ENCODE peak calls at places on chromosome 2, in five cellular contexts. One of them, this sample, is unnamed.

GRCh38 chr2:126449677-126450076 is 206.3 kb upstream of the GYPC start:
- DNase-seq in astrocyte: no peak
- DNase-seq in heart left ventricle: no peak
- DNase-seq in foreskin fibroblast: no peak
- DNase-seq in neural progenitor cell: no peak
- DNase-seq in this sample: peak; percentile 32

GRCh38 chr2:23563673-23564617 is 179.0 kb downstream of the KLHL29 start:
- DNase-seq in astrocyte: peak; percentile 39
- DNase-seq in heart left ventricle: peak; percentile 79
- DNase-seq in foreskin fibroblast: peak; percentile 97
- DNase-seq in neural progenitor cell: peak; percentile 67
- DNase-seq in this sample: no peak

GRCh38 chr2:166972002-166972401 is 83.7 kb downstream of the XIRP2 start:
- DNase-seq in astrocyte: no peak
- DNase-seq in heart left ventricle: no peak
- DNase-seq in foreskin fibroblast: no peak
- DNase-seq in neural progenitor cell: no peak
- DNase-seq in this sample: no peak

GRCh38 chr2:177260398-177260797 is 4.1 kb downstream of the NFE2L2 start:
- DNase-seq in astrocyte: no peak
- DNase-seq in heart left ventricle: no peak
- DNase-seq in foreskin fibroblast: no peak
- DNase-seq in neural progenitor cell: no peak
- DNase-seq in this sample: no peak

GRCh38 chr2:98412751-98413445 is 31.8 kb upstream of the INPP4A start:
- DNase-seq in astrocyte: peak; percentile 20
- DNase-seq in heart left ventricle: no peak
- DNase-seq in foreskin fibroblast: peak; percentile 77
- DNase-seq in neural progenitor cell: peak; percentile 81
- DNase-seq in this sample: peak; percentile 60

GRCh38 chr2:70367722-70368323 is 66.0 kb upstream of the FAM136A start:
- DNase-seq in astrocyte: no peak
- DNase-seq in heart left ventricle: no peak
- DNase-seq in foreskin fibroblast: peak; percentile 8
- DNase-seq in neural progenitor cell: peak; percentile 28
- DNase-seq in this sample: no peak

GRCh38 chr2:144522741-144523605 is 3.1 kb upstream of the ZEB2 start:
- DNase-seq in astrocyte: no peak
- DNase-seq in heart left ventricle: peak; percentile 65
- DNase-seq in foreskin fibroblast: peak; percentile 65
- DNase-seq in neural progenitor cell: peak; percentile 60
- DNase-seq in this sample: no peak

GRCh38 chr2:68377137-68377780 is 12.2 kb downstream of the PLEK start:
- DNase-seq in astrocyte: no peak
- DNase-seq in heart left ventricle: no peak
- DNase-seq in foreskin fibroblast: no peak
- DNase-seq in neural progenitor cell: no peak
- DNase-seq in this sample: no peak

GRCh38 chr2:222311978-222312738 is 13.4 kb upstream of the PAX3 start:
- DNase-seq in astrocyte: no peak
- DNase-seq in heart left ventricle: no peak
- DNase-seq in foreskin fibroblast: no peak
- DNase-seq in neural progenitor cell: peak; percentile 65
- DNase-seq in this sample: peak; percentile 23

GRCh38 chr2:129253461-129253812 is 726.0 kb upstream of the RAB6C start:
- DNase-seq in astrocyte: no peak
- DNase-seq in heart left ventricle: no peak
- DNase-seq in foreskin fibroblast: no peak
- DNase-seq in neural progenitor cell: peak; percentile 69
- DNase-seq in this sample: no peak

GRCh38 chr2:225233234-225233633 is 166.3 kb upstream of the NYAP2 start:
- DNase-seq in astrocyte: peak; percentile 18
- DNase-seq in heart left ventricle: no peak
- DNase-seq in foreskin fibroblast: peak; percentile 34
- DNase-seq in neural progenitor cell: no peak
- DNase-seq in this sample: no peak

GRCh38 chr2:208406474-208407451 is at the start of gene PTH2R:
- DNase-seq in astrocyte: peak; percentile 2
- DNase-seq in heart left ventricle: no peak
- DNase-seq in foreskin fibroblast: peak; percentile 28
- DNase-seq in neural progenitor cell: peak; percentile 67
- DNase-seq in this sample: peak; percentile 18

GRCh38 chr2:208407667-208408066 is 1.1 kb downstream of the PTH2R start:
- DNase-seq in astrocyte: no peak
- DNase-seq in heart left ventricle: no peak
- DNase-seq in foreskin fibroblast: peak; percentile 36
- DNase-seq in neural progenitor cell: peak; percentile 43
- DNase-seq in this sample: peak; percentile 37
- TF ChIP-seq CTCF in astrocyte: peak; percentile 38
- TF ChIP-seq CTCF in heart left ventricle: peak; percentile 23
- TF ChIP-seq CTCF in foreskin fibroblast: peak; percentile 3
- TF ChIP-seq CTCF in neural progenitor cell: peak; percentile 70
- TF ChIP-seq CTCF in this sample: peak; percentile 14

DNA sequence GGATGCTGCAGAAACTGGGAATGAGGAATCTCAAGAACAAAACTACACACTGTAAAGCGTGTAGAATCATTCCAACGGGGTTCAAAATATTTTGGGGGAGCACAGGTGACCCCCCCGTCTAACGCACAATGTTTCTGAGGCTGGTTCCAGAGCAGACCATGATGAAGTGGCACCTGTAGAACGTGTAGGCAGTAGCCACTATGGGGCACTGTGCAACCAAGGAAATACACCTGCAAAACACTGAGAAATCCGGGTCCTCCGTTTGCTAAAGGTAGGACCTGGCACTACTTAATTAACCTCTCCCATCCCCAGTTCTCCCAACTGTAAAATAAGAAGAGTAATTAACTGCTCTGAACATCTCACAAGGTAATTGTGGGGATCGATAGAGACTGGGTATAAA is 22.6 kb downstream of the ST6GAL2 start:
- DNase-seq in astrocyte: no peak
- DNase-seq in heart left ventricle: no peak
- DNase-seq in foreskin fibroblast: peak; percentile 7
- DNase-seq in neural progenitor cell: peak; percentile 20
- DNase-seq in this sample: no peak
- TF ChIP-seq CTCF in astrocyte: peak; percentile 20
- TF ChIP-seq CTCF in heart left ventricle: no peak
- TF ChIP-seq CTCF in foreskin fibroblast: peak; percentile 31
- TF ChIP-seq CTCF in neural progenitor cell: peak; percentile 49
- TF ChIP-seq CTCF in this sample: no peak

DNA sequence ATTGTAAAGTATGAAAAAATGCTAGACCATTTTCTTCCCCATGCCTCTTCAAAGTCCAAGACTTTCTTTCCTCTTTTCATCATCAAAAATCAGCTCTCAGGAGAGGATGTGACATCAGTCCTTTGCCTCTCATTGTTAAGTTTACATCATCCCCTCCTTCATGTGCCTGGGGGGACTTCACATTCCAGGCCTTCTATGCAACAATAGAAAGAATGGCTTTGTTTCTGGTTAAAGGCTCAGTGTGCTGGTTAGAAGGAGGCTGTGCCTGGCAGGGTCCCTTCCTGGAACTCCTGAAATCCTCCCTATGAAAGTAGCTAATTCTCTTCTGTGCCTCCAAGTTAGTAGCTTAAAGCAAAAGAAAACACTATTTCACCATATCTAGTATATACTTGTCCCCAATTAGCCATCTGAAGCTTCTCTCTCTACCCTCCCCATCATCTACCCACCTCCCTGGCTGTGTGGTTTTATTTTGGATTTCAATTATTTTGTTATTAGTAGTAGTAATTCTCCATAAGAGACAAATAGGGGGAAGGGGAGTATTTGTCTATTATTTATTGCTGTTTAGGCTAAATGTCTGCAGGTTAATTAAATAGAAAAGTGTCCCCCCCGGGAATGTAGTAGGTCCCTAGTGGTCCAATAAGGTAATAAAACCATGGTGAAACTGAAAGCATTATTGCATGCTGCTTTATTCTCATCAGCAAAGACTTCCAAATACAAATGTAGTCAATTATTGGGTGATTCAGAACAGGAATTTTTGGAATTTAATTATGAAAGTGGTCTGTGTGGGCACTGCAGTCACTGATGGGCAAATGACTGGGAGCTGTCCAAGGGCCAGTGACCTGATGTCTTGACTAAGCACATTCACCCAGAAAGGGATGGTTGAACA is 69.0 kb downstream of the CPO start:
- DNase-seq in astrocyte: no peak
- DNase-seq in heart left ventricle: no peak
- DNase-seq in foreskin fibroblast: peak; percentile 84
- DNase-seq in neural progenitor cell: peak; percentile 88
- DNase-seq in this sample: no peak
- TF ChIP-seq CTCF in astrocyte: peak; percentile 14
- TF ChIP-seq CTCF in heart left ventricle: peak; percentile 12
- TF ChIP-seq CTCF in foreskin fibroblast: peak; percentile 11
- TF ChIP-seq CTCF in neural progenitor cell: peak; percentile 47
- TF ChIP-seq CTCF in this sample: no peak

GRCh38 chr2:31193066-31193396 is 24.3 kb downstream of the CAPN14 start:
- DNase-seq in astrocyte: no peak
- DNase-seq in heart left ventricle: no peak
- DNase-seq in foreskin fibroblast: no peak
- DNase-seq in neural progenitor cell: peak; percentile 30
- DNase-seq in this sample: no peak
- TF ChIP-seq CTCF in astrocyte: no peak
- TF ChIP-seq CTCF in heart left ventricle: no peak
- TF ChIP-seq CTCF in foreskin fibroblast: no peak
- TF ChIP-seq CTCF in neural progenitor cell: peak; percentile 33
- TF ChIP-seq CTCF in this sample: no peak